ENCODE peak calls at places on chromosomes 7 and 10, in five cellular contexts. Q is NCI-H1092 treated with DMSO at 0.1 percent for 48 hours; B is activated CD4-positive, alpha-beta T cell treated with anti-CD3 and anti-CD28 coated beads, Interleukin-2, amount 50 U/mL, for 1 hour; U is HS-5; X is upper lobe of right lung. R is an unnamed sample.

GRCh38 chr7:97006146-97006950 is 995 bp downstream of the DLX6 start:
- DNase-seq in U (no peak), X (no peak), B (no peak), Q (peak; percentile 80), R (peak; percentile 34)

GRCh38 chr10:19921300-19922140 is 105.3 kb downstream of the PLXDC2 start:
- DNase-seq in B (no peak), Q (no peak), X (no peak), U (no peak), R (peak; percentile 48)

GRCh38 chr7:145848691-145849090 is 267.9 kb upstream of the CNTNAP2 start:
- DNase-seq in Q (peak; percentile 53), U (no peak), B (no peak), X (no peak), R (no peak)

GRCh38 chr10:114684085-114684821 is 26.2 kb upstream of the ABLIM1 start:
- DNase-seq in B (no peak), X (peak; percentile 79), U (no peak), Q (no peak), R (no peak)

GRCh38 chr10:36313142-36313541 is 671.0 kb upstream of the FZD8 start:
- DNase-seq in X (no peak), B (no peak), Q (no peak), U (no peak), R (no peak)

GRCh38 chr7:64618785-64619456 is 47.0 kb upstream of the ZNF107 start:
- DNase-seq in U (no peak), B (no peak), X (no peak), Q (peak; percentile 63), R (peak; percentile 44)

GRCh38 chr7:94675356-94675755 is 19.4 kb upstream of the SGCE start:
- DNase-seq in Q (no peak), X (no peak), B (no peak), U (no peak), R (no peak)

GRCh38 chr7:155701972-155702544 is 57.6 kb downstream of the RBM33 start:
- DNase-seq in Q (no peak), B (no peak), U (no peak), X (no peak), R (no peak)

GRCh38 chr7:1358376-1359050 is 100.8 kb downstream of the MICALL2 start:
- DNase-seq in X (peak; percentile 50), Q (no peak), B (no peak), U (no peak), R (no peak)

GRCh38 chr7:100965723-100966541 is 3.4 kb upstream of the MUC12 start:
- DNase-seq in B (peak; percentile 74), X (peak; percentile 91), Q (no peak), U (no peak), R (peak; percentile 48)

GRCh38 chr10:46541017-46541661 is 15.3 kb downstream of the GPRIN2 start:
- DNase-seq in X (peak; percentile 86), B (peak; percentile 1), U (no peak), Q (no peak), R (no peak)

GRCh38 chr10:26024303-26024702 is 90.3 kb downstream of the MYO3A start:
- DNase-seq in U (no peak), Q (no peak), B (no peak), X (no peak), R (no peak)

GRCh38 chr7:4714161-4714700 is 32.1 kb downstream of the FOXK1 start:
- DNase-seq in X (no peak), Q (no peak), B (no peak), U (no peak), R (no peak)

GRCh38 chr10:79938728-79939380 is 10.1 kb downstream of the SFTPD start:
- DNase-seq in Q (no peak), B (no peak), X (no peak), U (no peak), R (no peak)

GRCh38 chr7:87312215-87312865 is 33.1 kb upstream of the CROT start:
- DNase-seq in B (peak; percentile 55), Q (peak; percentile 72), U (peak; percentile 22), X (no peak), R (no peak)

GRCh38 chr10:17665742-17666141 is 21.8 kb downstream of the STAM start:
- DNase-seq in Q (no peak), B (no peak), X (no peak), U (peak; percentile 53), R (peak; percentile 63)

GRCh38 chr7:153388611-153389010 is 629.1 kb downstream of the ACTR3B start:
- DNase-seq in U (no peak), Q (no peak), X (no peak), B (no peak), R (no peak)

GRCh38 chr10:105592468-105592867 is 951.4 kb downstream of the SORCS3 start:
- DNase-seq in X (no peak), B (no peak), U (no peak), Q (no peak), R (no peak)

GRCh38 chr7:66859794-66860645 is 61.0 kb upstream of the TMEM248 start:
- DNase-seq in U (no peak), B (no peak), X (no peak), Q (no peak), R (no peak)

GRCh38 chr7:95976369-95976768 is 204.0 kb downstream of the DYNC1I1 start:
- DNase-seq in X (no peak), Q (no peak), U (no peak), B (no peak), R (no peak)

GRCh38 chr10:98314577-98315284 is 46.7 kb upstream of the LOXL4 start:
- DNase-seq in B (no peak), Q (no peak), X (no peak), U (no peak), R (no peak)

GRCh38 chr10:77710759-77711682 is 73.4 kb upstream of the KCNMA1 start:
- DNase-seq in Q (peak; percentile 58), B (peak; percentile 68), U (no peak), X (peak; percentile 88), R (no peak)

GRCh38 chr10:101672536-101672935 is 22.4 kb downstream of the FBXW4 start:
- DNase-seq in X (peak; percentile 71), U (no peak), Q (no peak), B (no peak), R (no peak)

GRCh38 chr7:15954671-15955354 is 268.3 kb upstream of the MEOX2 start:
- DNase-seq in B (no peak), U (no peak), Q (no peak), X (no peak), R (no peak)

GRCh38 chr7:107277331-107277730 is 108.5 kb downstream of the HBP1 start:
- DNase-seq in B (no peak), X (no peak), U (no peak), Q (no peak), R (no peak)

GRCh38 chr7:128914566-128915151 is 4.2 kb upstream of the KCP start:
- DNase-seq in B (no peak), X (peak; percentile 59), Q (no peak), U (no peak), R (no peak)

GRCh38 chr7:129805086-129805719 is 147.6 kb downstream of the UBE2H start:
- DNase-seq in X (no peak), Q (no peak), U (no peak), B (no peak), R (no peak)

GRCh38 chr7:24868724-24869123 is 111.3 kb downstream of the OSBPL3 start:
- DNase-seq in U (no peak), X (no peak), B (no peak), Q (no peak), R (no peak)